ENCODE peak calls at places on chromosomes 7 and 10, in nine cellular contexts. S is HCT116, G is osteoblast, K is gastrocnemius medialis, R is neural progenitor cell, X is tibial artery, D is ovary, Q is Peyer's patch, V is AG04450. E is an unnamed sample.

GRCh38 chr10:110151467-110151866 is 55.9 kb upstream of the MXI1 start:
- DNase-seq in Q (peak), S (no peak), V (no peak), X (no peak), K (no peak), D (no peak), G (no peak), R (peak), E (no peak)

GRCh38 chr7:76512941-76513816 is 2.8 kb downstream of the UPK3B start:
- DNase-seq in R (peak), V (no peak), K (peak), D (no peak), X (peak), G (peak), S (peak), Q (no peak), E (no peak)

GRCh38 chr10:42615419-42615818 is 23.0 kb downstream of the ZNF33B start:
- DNase-seq in R (no peak), D (no peak), X (no peak), G (no peak), Q (no peak), V (no peak), S (no peak), K (no peak), E (no peak)

GRCh38 chr7:105664816-105665525 is 83.7 kb upstream of the EFCAB10 start:
- DNase-seq in D (no peak), K (no peak), V (no peak), X (no peak), R (peak), S (peak), G (no peak), Q (no peak), E (no peak)

GRCh38 chr10:88389456-88389855 is 193.7 kb downstream of the RNLS start:
- DNase-seq in V (peak), G (peak), R (peak), Q (peak), X (no peak), D (peak), K (no peak), S (no peak), E (no peak)

GRCh38 chr10:36679554-36679953 is 445.8 kb upstream of the ANKRD30A start:
- DNase-seq in V (no peak), S (no peak), X (no peak), R (no peak), K (no peak), G (no peak), Q (no peak), D (no peak), E (peak)

GRCh38 chr7:27661776-27662489 is 750 bp downstream of the HIBADH start:
- DNase-seq in X (peak), V (no peak), K (peak), R (no peak), D (peak), Q (peak), G (peak), S (no peak), E (no peak)

GRCh38 chr7:145481985-145482384 is 634.6 kb upstream of the CNTNAP2 start:
- DNase-seq in K (no peak), D (no peak), Q (no peak), V (no peak), G (no peak), X (no peak), S (no peak), R (no peak), E (no peak)

GRCh38 chr7:141460781-141461715 is 90.2 kb upstream of the AGK start:
- DNase-seq in S (no peak), D (no peak), X (no peak), V (no peak), R (no peak), G (peak), K (no peak), Q (no peak), E (no peak)

GRCh38 chr7:140049339-140050024 is 13.3 kb downstream of the PARP12 start:
- DNase-seq in D (no peak), K (no peak), Q (peak), R (no peak), G (peak), V (no peak), X (no peak), S (no peak), E (no peak)

GRCh38 chr7:43756368-43757072 is 2.0 kb upstream of the BLVRA start:
- DNase-seq in X (no peak), D (no peak), Q (no peak), V (peak), K (no peak), R (no peak), S (no peak), G (peak), E (no peak)

GRCh38 chr7:151813997-151814396 is 62.9 kb downstream of the PRKAG2 start:
- DNase-seq in X (no peak), S (no peak), Q (no peak), G (peak), K (no peak), D (no peak), V (no peak), R (no peak), E (no peak)

GRCh38 chr7:24963218-24963617 is 16.8 kb downstream of the OSBPL3 start:
- DNase-seq in V (no peak), R (no peak), D (no peak), X (peak), S (no peak), Q (peak), G (peak), K (peak), E (peak)

GRCh38 chr7:30633223-30633622 is 38.5 kb downstream of the GARS1 start:
- DNase-seq in G (no peak), X (no peak), R (no peak), D (no peak), S (no peak), K (no peak), Q (no peak), V (no peak), E (no peak)

GRCh38 chr10:114685456-114685855 is 27.4 kb upstream of the ABLIM1 start:
- DNase-seq in G (no peak), D (no peak), R (no peak), Q (no peak), V (no peak), X (no peak), S (no peak), K (no peak), E (no peak)

GRCh38 chr7:100573691-100574361 is at the start of gene SAP25:
- DNase-seq in R (no peak), V (no peak), S (no peak), X (no peak), Q (no peak), G (peak), D (no peak), K (no peak), E (no peak)

GRCh38 chr7:47420117-47420780 is 161.7 kb downstream of the TNS3 start:
- DNase-seq in X (no peak), R (no peak), G (no peak), Q (no peak), V (no peak), K (no peak), D (no peak), S (no peak), E (no peak)

GRCh38 chr10:24707445-24707844 is 16.2 kb downstream of the ARHGAP21 start:
- DNase-seq in K (no peak), V (no peak), G (no peak), D (no peak), R (no peak), X (no peak), Q (no peak), S (no peak), E (no peak)

GRCh38 chr10:123911866-123912265 is 20.3 kb upstream of the CPXM2 start:
- DNase-seq in S (no peak), R (no peak), V (no peak), K (no peak), Q (no peak), D (no peak), G (no peak), X (no peak), E (no peak)

GRCh38 chr7:48680996-48681395 is 243.4 kb upstream of the CDC14C start:
- DNase-seq in X (no peak), S (no peak), V (no peak), D (no peak), K (no peak), R (peak), G (no peak), Q (no peak), E (no peak)

GRCh38 chr10:112409755-112410154 is 35.8 kb downstream of the ACSL5 start:
- DNase-seq in G (no peak), X (no peak), V (no peak), Q (no peak), D (no peak), R (no peak), K (no peak), S (no peak), E (no peak)
- H3K27ac ChIP-seq in G (no peak), X (no peak), V (no peak), Q (no peak), D (no peak), R (no peak), K (no peak), S (no peak), E (no peak)

GRCh38 chr10:97023401-97024180 is 162.2 kb downstream of the SLIT1 start:
- DNase-seq in Q (no peak), G (peak), D (no peak), V (no peak), R (no peak), S (no peak), X (peak), K (no peak), E (no peak)
- H3K27ac ChIP-seq in Q (no peak), G (peak), D (peak), V (peak), R (no peak), S (no peak), X (peak), K (peak), E (peak)

DNA sequence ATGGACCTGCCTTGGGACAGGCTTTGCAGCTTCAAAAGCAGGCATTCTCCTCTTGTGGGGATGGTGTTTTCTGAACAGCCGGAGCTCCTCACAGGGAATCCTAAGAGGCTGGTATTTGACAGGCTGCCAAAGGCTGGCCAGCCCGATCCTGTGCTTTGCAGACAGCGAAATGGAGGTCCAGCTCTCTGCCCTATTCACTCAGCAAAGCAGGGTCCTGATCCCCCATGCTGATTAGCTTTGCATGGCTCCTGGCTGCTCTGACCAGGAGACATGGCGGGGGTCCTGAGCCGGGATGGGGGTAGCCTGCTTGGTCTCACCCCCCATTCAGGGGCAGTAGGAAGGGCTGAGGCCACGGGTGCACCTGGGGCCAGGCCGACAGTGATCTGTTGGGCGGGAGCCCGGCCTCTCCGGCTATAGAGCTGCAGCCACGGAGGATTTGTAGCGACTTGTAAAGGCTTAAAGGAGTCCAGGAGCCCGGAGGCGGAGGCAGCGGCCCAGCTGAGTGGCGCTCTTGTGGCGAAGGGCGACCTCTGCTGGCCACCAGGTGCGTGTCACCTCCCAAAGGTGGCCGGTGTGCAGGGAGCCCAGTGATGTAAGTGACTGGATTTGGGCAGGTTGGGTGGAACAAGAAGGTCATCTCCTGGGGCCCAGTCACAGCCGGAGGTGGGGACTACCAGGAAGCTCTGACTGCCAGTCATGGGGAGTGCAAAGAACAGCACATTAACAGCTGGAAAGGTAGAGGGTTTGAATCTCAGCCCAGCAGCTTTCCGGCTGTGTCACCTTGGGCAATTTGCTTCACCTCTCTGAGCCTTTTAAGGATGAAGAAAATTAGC is 126.5 kb downstream of the ZMIZ1 start:
- DNase-seq in R (peak), S (peak), X (peak), V (peak), G (peak), D (peak), K (peak), Q (peak), E (peak)
- H3K27ac ChIP-seq in R (peak), S (peak), X (peak), V (peak), G (no peak), D (peak), K (peak), Q (peak), E (no peak)

GRCh38 chr10:13822475-13822874 is 235.7 kb downstream of the PRPF18 start:
- DNase-seq in R (no peak), V (no peak), S (no peak), X (no peak), D (no peak), G (no peak), K (no peak), Q (no peak), E (no peak)

GRCh38 chr10:13820119-13820518 is 233.4 kb downstream of the PRPF18 start:
- DNase-seq in K (no peak), S (no peak), V (no peak), D (no peak), Q (no peak), R (no peak), X (no peak), G (no peak), E (no peak)

GRCh38 chr10:13827418-13827817 is 240.7 kb downstream of the PRPF18 start:
- DNase-seq in K (no peak), R (no peak), G (no peak), X (no peak), S (no peak), V (no peak), Q (no peak), D (no peak), E (no peak)

GRCh38 chr10:13820591-13821377 is 234.0 kb downstream of the PRPF18 start:
- DNase-seq in R (peak), Q (no peak), X (no peak), S (no peak), V (no peak), G (no peak), D (no peak), K (no peak), E (no peak)

GRCh38 chr10:13823046-13823711 is 236.4 kb downstream of the PRPF18 start:
- DNase-seq in D (no peak), S (no peak), G (no peak), X (no peak), R (peak), V (no peak), Q (no peak), K (no peak), E (no peak)
- H3K27ac ChIP-seq in D (no peak), S (no peak), G (no peak), X (no peak), R (no peak), V (no peak), Q (no peak), K (no peak), E (no peak)

GRCh38 chr7:86950360-86950759 is 109.1 kb downstream of the ELAPOR2 start:
- DNase-seq in D (no peak), V (no peak), X (no peak), K (no peak), R (no peak), Q (peak), G (no peak), S (no peak), E (no peak)
- H3K27ac ChIP-seq in D (no peak), V (no peak), X (no peak), K (no peak), R (no peak), Q (no peak), G (no peak), S (no peak), E (no peak)

DNA sequence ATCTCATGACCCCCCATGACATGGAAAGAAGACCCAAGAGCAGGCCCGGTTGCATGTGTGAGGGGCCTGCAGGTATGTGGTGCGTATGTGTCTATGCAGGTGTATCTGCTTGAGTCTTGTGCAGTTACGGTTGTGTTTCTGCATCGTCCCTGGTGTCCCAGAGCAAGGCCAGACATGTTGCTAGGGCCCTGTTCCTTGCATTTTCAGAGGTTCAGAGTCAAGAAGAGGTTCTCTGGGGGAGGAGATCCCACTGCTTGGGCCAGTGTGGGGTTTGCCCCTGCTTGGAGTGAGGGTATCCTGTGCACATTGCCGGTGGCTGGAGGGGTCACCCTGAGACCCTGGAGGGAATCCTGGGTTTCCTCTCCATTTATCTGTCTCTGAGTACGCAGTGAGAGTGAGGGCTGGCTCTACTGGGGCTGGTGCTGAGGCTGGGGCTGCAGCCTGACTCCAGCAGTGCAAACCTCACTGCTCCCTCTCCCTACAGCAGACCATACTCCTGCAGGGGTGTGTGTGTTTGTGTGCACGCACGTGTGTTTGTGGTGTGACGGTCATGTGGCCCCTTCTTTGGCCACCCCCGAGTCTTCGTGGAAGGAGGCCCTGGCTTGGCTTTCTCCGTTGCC is 4.1 kb downstream of the TRIM8 start:
- DNase-seq in K (no peak), D (no peak), X (no peak), R (no peak), Q (no peak), G (peak), V (no peak), S (no peak), E (no peak)
- H3K27ac ChIP-seq in K (peak), D (peak), X (peak), R (peak), Q (peak), G (no peak), V (peak), S (no peak), E (peak)

GRCh38 chr7:16365952-16366351 is 55.4 kb downstream of the CRPPA start:
- DNase-seq in S (no peak), G (no peak), X (no peak), Q (no peak), V (no peak), K (no peak), D (no peak), R (no peak), E (no peak)

GRCh38 chr7:16367115-16367514 is 54.2 kb downstream of the CRPPA start:
- DNase-seq in K (no peak), V (no peak), Q (no peak), D (no peak), X (no peak), G (no peak), S (no peak), R (no peak), E (no peak)

GRCh38 chr7:16365177-16365576 is 56.2 kb downstream of the CRPPA start:
- DNase-seq in R (no peak), V (no peak), Q (no peak), G (no peak), D (no peak), K (no peak), S (no peak), X (no peak), E (no peak)

GRCh38 chr7:16369851-16370250 is 51.5 kb downstream of the CRPPA start:
- DNase-seq in Q (no peak), X (no peak), D (no peak), K (no peak), V (no peak), S (no peak), R (no peak), G (no peak), E (no peak)
- H3K27ac ChIP-seq in Q (no peak), X (no peak), D (no peak), K (no peak), V (no peak), S (no peak), R (no peak), G (no peak), E (no peak)

DNA sequence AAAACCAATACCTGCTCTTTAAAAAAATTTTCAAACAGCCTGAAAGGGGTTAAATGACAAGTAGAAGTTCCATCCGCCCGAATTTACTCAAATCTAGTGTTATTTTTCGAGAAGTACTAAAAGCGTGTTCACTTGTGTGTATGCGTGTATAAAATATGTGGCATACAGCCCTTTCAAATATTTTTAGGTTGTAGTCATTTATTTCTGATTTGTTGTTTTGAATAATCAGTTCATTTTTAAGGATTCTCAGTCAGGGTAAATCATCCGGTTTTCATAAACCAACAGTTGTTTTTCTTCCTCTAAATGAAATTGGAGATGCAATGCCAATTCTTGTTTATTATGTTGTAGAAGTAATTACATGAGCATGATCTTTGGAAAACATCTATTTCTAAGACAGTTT is 6.9 kb upstream of the SUN1 start:
- DNase-seq in S (no peak), V (no peak), X (no peak), R (no peak), Q (no peak), D (no peak), G (peak), K (no peak), E (no peak)
- H3K27ac ChIP-seq in S (no peak), V (peak), X (peak), R (no peak), Q (peak), D (peak), G (peak), K (peak), E (no peak)

GRCh38 chr10:3538850-3539531 is 246.0 kb downstream of the KLF6 start:
- DNase-seq in R (peak), S (no peak), G (peak), K (no peak), V (peak), D (no peak), X (peak), Q (no peak), E (peak)
- H3K27ac ChIP-seq in R (no peak), S (no peak), G (peak), K (no peak), V (peak), D (no peak), X (peak), Q (peak), E (no peak)

E was measured in aorta.